ENCODE peak calls at places on chromosomes 3 and 15, in nine cellular contexts. U is T-helper 2 cell treated with Interferon-gamma antibody and Interleukin-4, amounts not matched to agents 5 μg/mL and 100 μg/mL, for 36 hours; A is activated naive CD4-positive, alpha-beta T cell treated with anti-CD3 and anti-CD28 coated beads, Interleukin-2, amount 50 U/mL, for 16 hours; B is NCI-H1105; V is NB4; L is caudate nucleus; T is NCI-H345; Z is H54; K is T-helper 1 cell. F is an unnamed sample.

GRCh38 chr3:46312996-46313395 is 40.9 kb upstream of the CCR2 start:
- DNase-seq in T (no peak), Z (no peak), V (peak; percentile 92), B (no peak), A (no peak), U (no peak), K (no peak), L (no peak), F (no peak)

GRCh38 chr3:123706871-123707270 is 122.0 kb upstream of the HACD2 start:
- DNase-seq in K (no peak), B (no peak), U (no peak), V (no peak), L (no peak), A (no peak), T (no peak), Z (no peak), F (no peak)

GRCh38 chr15:34783986-34784385 is 11.4 kb downstream of the ACTC1 start:
- DNase-seq in K (no peak), U (no peak), B (no peak), T (no peak), V (no peak), Z (no peak), L (no peak), A (no peak), F (no peak)

GRCh38 chr3:11021611-11022011 is 29.1 kb downstream of the SLC6A1 start:
- DNase-seq in K (no peak), V (no peak), Z (no peak), T (no peak), B (no peak), U (no peak), L (peak; percentile 86), A (no peak), F (no peak)

GRCh38 chr15:99906356-99906755 is 173.1 kb upstream of the LYSMD4 start:
- DNase-seq in V (no peak), U (no peak), B (no peak), K (no peak), L (no peak), Z (no peak), T (no peak), A (no peak), F (no peak)

GRCh38 chr3:143298886-143299535 is 179.4 kb downstream of the CHST2 start:
- DNase-seq in U (no peak), T (no peak), K (no peak), L (no peak), V (peak; percentile 15), Z (no peak), A (no peak), B (no peak), F (no peak)

GRCh38 chr3:36677331-36678007 is 86.9 kb downstream of the DCLK3 start:
- DNase-seq in K (no peak), U (no peak), T (no peak), L (no peak), B (no peak), V (peak; percentile 4), A (no peak), Z (no peak), F (no peak)

GRCh38 chr15:33089878-33090757 is 104.4 kb downstream of the FMN1 start:
- DNase-seq in A (no peak), K (no peak), U (no peak), Z (no peak), T (peak; percentile 73), B (peak; percentile 62), L (no peak), V (no peak), F (no peak)

GRCh38 chr3:196169836-196170240 is 41.4 kb downstream of the ZDHHC19 start:
- DNase-seq in U (no peak), B (no peak), Z (no peak), L (no peak), T (no peak), A (no peak), K (no peak), V (peak; percentile 65), F (no peak)

GRCh38 chr3:111610612-111611054 is 15.5 kb upstream of the ZBED2 start:
- DNase-seq in Z (no peak), K (no peak), U (no peak), B (peak; percentile 12), L (no peak), T (no peak), A (peak; percentile 33), V (no peak), F (peak; percentile 22)

GRCh38 chr3:161818106-161818505 is 321.5 kb downstream of the OTOL1 start:
- DNase-seq in A (no peak), Z (no peak), L (no peak), T (no peak), K (no peak), B (no peak), V (no peak), U (no peak), F (no peak)

GRCh38 chr15:48609486-48609885 is 36.0 kb downstream of the FBN1 start:
- DNase-seq in A (no peak), L (no peak), T (no peak), Z (no peak), U (no peak), B (no peak), K (no peak), V (no peak), F (no peak)

GRCh38 chr3:143822374-143822773 is 25.9 kb downstream of the SLC9A9 start:
- DNase-seq in U (no peak), V (no peak), L (no peak), A (no peak), B (no peak), K (no peak), Z (no peak), T (no peak), F (no peak)

GRCh38 chr3:147864754-147865354 is 455.7 kb downstream of the ZIC1 start:
- DNase-seq in A (no peak), V (peak; percentile 2), B (no peak), L (no peak), U (no peak), K (no peak), T (no peak), Z (no peak), F (no peak)

GRCh38 chr3:74839591-74839990 is 225.1 kb upstream of the CNTN3 start:
- DNase-seq in T (no peak), V (no peak), U (no peak), L (no peak), Z (no peak), K (no peak), A (no peak), B (no peak), F (no peak)

GRCh38 chr15:52318729-52319500 is 23.3 kb upstream of the MYO5C start:
- DNase-seq in T (no peak), Z (no peak), V (no peak), B (no peak), U (no peak), K (no peak), L (no peak), A (no peak), F (no peak)

GRCh38 chr3:39207361-39208192 is 15.2 kb upstream of the XIRP1 start:
- DNase-seq in V (no peak), Z (no peak), B (no peak), T (no peak), U (no peak), A (no peak), K (no peak), L (no peak), F (no peak)

GRCh38 chr3:71955549-71956373 is 170.8 kb upstream of the PROK2 start:
- DNase-seq in V (peak; percentile 50), Z (peak; percentile 46), K (no peak), L (peak; percentile 88), U (peak; percentile 19), T (peak; percentile 80), B (peak; percentile 50), A (peak; percentile 23), F (no peak)

GRCh38 chr3:124832782-124833709 is 54.1 kb downstream of the ITGB5 start:
- DNase-seq in L (no peak), T (no peak), B (no peak), U (no peak), Z (no peak), A (no peak), V (no peak), K (no peak), F (no peak)

GRCh38 chr15:80202641-80203360 is 49.2 kb downstream of the CTXND1 start:
- DNase-seq in Z (no peak), T (no peak), L (no peak), A (no peak), V (no peak), B (no peak), U (no peak), K (no peak), F (no peak)

GRCh38 chr3:123884993-123885392 is 861 bp upstream of the MYLK start:
- DNase-seq in T (no peak), B (no peak), Z (no peak), V (no peak), L (no peak), K (no peak), A (no peak), U (no peak), F (no peak)

GRCh38 chr15:57866149-57866736 is 159.7 kb downstream of the POLR2M start:
- DNase-seq in K (no peak), B (peak; percentile 72), Z (no peak), A (peak; percentile 56), U (peak; percentile 35), V (peak; percentile 50), L (no peak), T (peak; percentile 54), F (peak; percentile 9)

GRCh38 chr15:66505430-66505811 is 295 bp downstream of the ZWILCH start:
- DNase-seq in K (no peak), V (no peak), A (no peak), Z (no peak), U (no peak), B (peak; percentile 15), T (no peak), L (no peak), F (no peak)

GRCh38 chr3:172659246-172660002 is 51.4 kb downstream of the NCEH1 start:
- DNase-seq in A (no peak), B (no peak), L (no peak), K (no peak), V (no peak), T (no peak), U (no peak), Z (no peak), F (no peak)

GRCh38 chr15:59998256-59999063 is 5.7 kb upstream of the FOXB1 start:
- DNase-seq in A (no peak), K (no peak), V (no peak), L (no peak), B (no peak), T (peak; percentile 57), Z (no peak), U (no peak), F (no peak)

GRCh38 chr3:31145062-31145461 is 250.6 kb upstream of the GADL1 start:
- DNase-seq in K (no peak), U (no peak), Z (no peak), T (no peak), B (no peak), L (no peak), A (no peak), V (no peak), F (no peak)

GRCh38 chr3:195179782-195180489 is 91.0 kb downstream of the XXYLT1 start:
- DNase-seq in L (no peak), B (no peak), U (no peak), A (no peak), K (no peak), Z (no peak), T (no peak), V (peak; percentile 52), F (no peak)

GRCh38 chr15:40787344-40787841 is 17.6 kb downstream of the C15orf62 start:
- DNase-seq in K (no peak), L (no peak), A (peak; percentile 70), U (no peak), V (peak; percentile 84), Z (no peak), B (peak; percentile 87), T (peak; percentile 96), F (no peak)

GRCh38 chr3:11545186-11545851 is 98.4 kb downstream of the VGLL4 start:
- DNase-seq in K (no peak), B (no peak), L (no peak), Z (no peak), V (no peak), A (no peak), U (no peak), T (no peak), F (no peak)

GRCh38 chr15:88648357-88649214 is 9.8 kb downstream of the ISG20 start:
- DNase-seq in V (no peak), K (no peak), T (no peak), U (no peak), B (no peak), L (no peak), Z (no peak), A (no peak), F (no peak)

GRCh38 chr15:27339138-27339537 is 368.2 kb downstream of the GABRG3 start:
- DNase-seq in K (no peak), A (no peak), Z (no peak), B (no peak), L (no peak), V (no peak), T (no peak), U (no peak), F (no peak)